ENCODE peak calls at places on chromosome X, in five cellular contexts. One of them, this sample, is unnamed.

GRCh38 chrX:20664774-20665173 is 398.1 kb upstream of the RPS6KA3 start:
- DNase-seq in IMR-90: no peak
- DNase-seq in GM12878: no peak
- DNase-seq in K562: no peak
- DNase-seq in HepG2: no peak
- DNase-seq in this sample: no peak

GRCh38 chrX:40097101-40097491 is 662 bp downstream of the BCOR start:
- DNase-seq in IMR-90: no peak
- DNase-seq in GM12878: no peak
- DNase-seq in K562: peak
- DNase-seq in HepG2: no peak
- DNase-seq in this sample: peak

GRCh38 chrX:96182366-96182765 is 502.3 kb upstream of the DIAPH2 start:
- DNase-seq in IMR-90: peak
- DNase-seq in GM12878: no peak
- DNase-seq in K562: no peak
- DNase-seq in HepG2: peak
- DNase-seq in this sample: peak

GRCh38 chrX:9611436-9612145 is 146.7 kb downstream of the TBL1X start:
- DNase-seq in IMR-90: no peak
- DNase-seq in GM12878: no peak
- DNase-seq in K562: no peak
- DNase-seq in HepG2: peak
- DNase-seq in this sample: peak

GRCh38 chrX:153922932-153923857 is 2.9 kb downstream of the ARHGAP4 start:
- DNase-seq in IMR-90: peak
- DNase-seq in GM12878: no peak
- DNase-seq in K562: no peak
- DNase-seq in HepG2: no peak
- DNase-seq in this sample: peak

GRCh38 chrX:129566081-129566480 is 26.0 kb downstream of the OCRL start:
- DNase-seq in IMR-90: peak
- DNase-seq in GM12878: no peak
- DNase-seq in K562: no peak
- DNase-seq in HepG2: no peak
- DNase-seq in this sample: no peak

GRCh38 chrX:77755561-77755960 is 30.5 kb downstream of the ATRX start:
- DNase-seq in IMR-90: no peak
- DNase-seq in GM12878: no peak
- DNase-seq in K562: no peak
- DNase-seq in HepG2: no peak
- DNase-seq in this sample: no peak

GRCh38 chrX:10952619-10953018 is 158.5 kb upstream of the HCCS start:
- DNase-seq in IMR-90: peak
- DNase-seq in GM12878: no peak
- DNase-seq in K562: no peak
- DNase-seq in HepG2: no peak
- DNase-seq in this sample: no peak

GRCh38 chrX:40685352-40685918 is 38.1 kb upstream of the CXorf38 start:
- DNase-seq in IMR-90: no peak
- DNase-seq in GM12878: no peak
- DNase-seq in K562: no peak
- DNase-seq in HepG2: no peak
- DNase-seq in this sample: no peak

GRCh38 chrX:67780694-67781109 is 236.9 kb downstream of the AR start:
- DNase-seq in IMR-90: peak
- DNase-seq in GM12878: no peak
- DNase-seq in K562: no peak
- DNase-seq in HepG2: no peak
- DNase-seq in this sample: no peak

GRCh38 chrX:116872931-116873330 is 410.2 kb upstream of the CT83 start:
- DNase-seq in IMR-90: no peak
- DNase-seq in GM12878: no peak
- DNase-seq in K562: no peak
- DNase-seq in HepG2: no peak
- DNase-seq in this sample: no peak

DNA sequence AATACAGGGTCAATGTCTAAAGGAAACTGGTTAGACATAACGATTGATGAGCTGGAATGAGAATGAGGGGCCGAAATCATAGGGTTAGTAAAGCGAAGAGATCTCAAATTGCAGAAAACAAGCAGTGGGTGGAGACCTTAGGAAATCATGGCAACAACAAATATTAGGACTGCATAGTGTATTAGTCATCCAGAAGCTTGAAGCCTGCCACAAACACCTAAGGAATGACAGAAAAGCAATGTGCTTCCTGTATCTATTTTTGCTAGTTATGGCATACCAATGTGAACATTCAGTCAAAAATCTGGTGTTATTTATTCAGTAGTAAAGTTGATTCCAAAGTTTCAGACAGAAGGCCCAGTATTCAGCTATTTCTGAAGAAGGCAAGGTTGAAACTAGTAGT is 410.9 kb upstream of the CT83 start:
- DNase-seq in IMR-90: no peak
- DNase-seq in GM12878: no peak
- DNase-seq in K562: no peak
- DNase-seq in HepG2: no peak
- DNase-seq in this sample: no peak
- TF ChIP-seq MXI1 in IMR-90: no peak
- TF ChIP-seq MXI1 in GM12878: no peak
- TF ChIP-seq MXI1 in K562: no peak
- TF ChIP-seq MXI1 in HepG2: no peak
- TF ChIP-seq MXI1 in this sample: no peak

DNA sequence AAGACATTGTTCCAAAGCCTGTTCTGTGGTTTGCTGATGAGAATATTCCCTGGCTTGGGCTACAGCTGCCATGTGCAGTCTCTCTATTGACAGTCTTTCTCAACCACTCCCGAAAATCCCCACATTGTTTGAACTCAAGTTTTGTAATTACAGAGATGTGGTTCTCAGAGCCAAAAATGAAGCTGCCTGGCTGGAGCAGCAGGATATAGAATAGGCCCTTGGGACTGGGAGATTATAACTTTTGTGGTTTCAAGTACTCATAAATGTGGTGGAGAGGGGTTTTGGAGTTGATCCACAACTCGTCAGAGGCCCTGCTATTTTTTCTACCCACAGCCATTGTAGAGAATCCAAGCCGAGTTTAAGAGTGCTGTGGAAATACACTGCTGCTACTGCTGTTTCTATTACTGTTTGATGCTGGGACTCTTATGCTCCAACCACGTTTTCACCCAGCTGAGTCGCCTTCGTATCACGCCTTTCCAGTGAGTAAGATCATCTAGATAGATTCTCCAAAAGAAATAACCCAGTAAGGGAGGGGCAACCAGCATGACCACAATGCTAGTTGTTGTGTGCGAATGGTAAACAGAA is 57.1 kb upstream of the ATXN3L start:
- DNase-seq in IMR-90: peak
- DNase-seq in GM12878: no peak
- DNase-seq in K562: no peak
- DNase-seq in HepG2: no peak
- DNase-seq in this sample: peak
- TF ChIP-seq MXI1 in IMR-90: no peak
- TF ChIP-seq MXI1 in GM12878: no peak
- TF ChIP-seq MXI1 in K562: no peak
- TF ChIP-seq MXI1 in HepG2: no peak
- TF ChIP-seq MXI1 in this sample: no peak

GRCh38 chrX:87517571-87518141 is at the start of gene KLHL4:
- DNase-seq in IMR-90: peak
- DNase-seq in GM12878: no peak
- DNase-seq in K562: no peak
- DNase-seq in HepG2: no peak
- DNase-seq in this sample: no peak
- TF ChIP-seq MXI1 in IMR-90: no peak
- TF ChIP-seq MXI1 in GM12878: no peak
- TF ChIP-seq MXI1 in K562: no peak
- TF ChIP-seq MXI1 in HepG2: no peak
- TF ChIP-seq MXI1 in this sample: no peak

DNA sequence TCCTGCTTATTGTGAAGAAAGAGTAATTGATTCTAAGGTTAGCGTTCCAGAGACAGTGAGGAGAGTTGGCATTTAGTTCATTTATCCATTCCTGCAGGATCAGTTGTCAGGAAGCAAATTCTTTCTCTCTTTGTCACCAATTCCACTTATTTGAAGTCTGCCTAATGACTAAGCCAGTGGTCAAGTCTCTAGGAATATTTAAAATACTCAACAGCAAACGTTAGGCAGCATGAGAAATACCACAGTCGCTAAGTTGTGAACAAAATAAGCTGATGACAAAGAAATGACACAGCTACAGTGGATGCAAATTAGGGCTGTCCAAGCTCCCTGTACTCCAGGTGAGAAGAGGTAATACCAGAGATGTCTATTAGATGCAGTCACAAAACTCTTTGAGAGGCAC is 6.6 kb upstream of the MAGEB17 start:
- DNase-seq in IMR-90: peak
- DNase-seq in GM12878: no peak
- DNase-seq in K562: no peak
- DNase-seq in HepG2: peak
- DNase-seq in this sample: no peak
- TF ChIP-seq MXI1 in IMR-90: no peak
- TF ChIP-seq MXI1 in GM12878: no peak
- TF ChIP-seq MXI1 in K562: no peak
- TF ChIP-seq MXI1 in HepG2: no peak
- TF ChIP-seq MXI1 in this sample: no peak

GRCh38 chrX:71366674-71367256 is 608 bp downstream of the TAF1 start:
- DNase-seq in IMR-90: peak
- DNase-seq in GM12878: no peak
- DNase-seq in K562: peak
- DNase-seq in HepG2: no peak
- DNase-seq in this sample: peak
- TF ChIP-seq MXI1 in IMR-90: no peak
- TF ChIP-seq MXI1 in GM12878: peak
- TF ChIP-seq MXI1 in K562: no peak
- TF ChIP-seq MXI1 in HepG2: no peak
- TF ChIP-seq MXI1 in this sample: no peak

GRCh38 chrX:139093201-139093600 is 381.7 kb upstream of the FGF13 start:
- DNase-seq in IMR-90: no peak
- DNase-seq in GM12878: no peak
- DNase-seq in K562: no peak
- DNase-seq in HepG2: no peak
- DNase-seq in this sample: no peak

GRCh38 chrX:139091086-139091485 is 379.6 kb upstream of the FGF13 start:
- DNase-seq in IMR-90: no peak
- DNase-seq in GM12878: no peak
- DNase-seq in K562: no peak
- DNase-seq in HepG2: no peak
- DNase-seq in this sample: no peak

GRCh38 chrX:139091878-139092277 is 380.4 kb upstream of the FGF13 start:
- DNase-seq in IMR-90: no peak
- DNase-seq in GM12878: no peak
- DNase-seq in K562: no peak
- DNase-seq in HepG2: no peak
- DNase-seq in this sample: no peak

DNA sequence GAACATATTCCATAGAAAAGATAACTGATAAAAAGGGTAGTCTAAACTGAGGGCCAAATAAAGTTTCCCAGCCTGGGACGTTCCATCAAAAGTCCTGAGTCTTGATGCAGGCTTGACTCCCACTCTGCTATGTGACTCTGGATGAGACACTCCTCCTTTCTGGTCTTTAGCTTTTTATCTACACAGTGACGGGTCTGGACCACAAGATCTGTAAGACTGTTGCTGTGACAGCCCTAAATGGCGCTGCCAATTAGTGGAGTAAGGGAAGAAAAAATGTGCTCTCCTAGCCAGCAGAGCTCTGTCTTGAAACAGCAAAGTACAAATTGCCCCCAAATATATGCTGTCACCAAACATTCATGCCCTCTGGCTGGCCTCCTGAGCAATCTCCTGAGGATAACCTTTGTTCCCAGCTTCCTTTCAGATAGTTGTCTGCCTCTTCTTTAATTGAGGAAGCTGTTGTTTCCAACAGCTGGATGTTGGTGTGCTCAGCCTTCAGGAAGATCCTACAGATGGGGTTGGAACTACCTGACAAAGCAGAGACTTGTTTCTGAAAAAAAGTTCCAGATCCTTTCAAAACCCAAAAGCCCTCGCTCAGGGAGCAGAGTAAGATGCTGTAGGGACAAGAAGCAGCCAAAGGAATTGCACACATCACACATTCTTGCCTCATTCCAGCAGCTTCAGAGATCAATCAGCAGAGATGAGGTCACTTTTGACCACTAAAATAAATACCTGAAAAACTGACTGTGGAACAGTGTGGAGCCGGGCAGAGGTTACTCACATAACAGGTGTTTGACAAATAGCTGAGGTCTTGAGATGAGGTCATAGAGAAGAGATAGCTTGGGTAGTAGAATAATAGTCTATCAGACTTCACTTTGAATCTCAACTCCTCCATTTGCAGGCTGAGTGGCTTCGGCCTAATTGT is 383.4 kb upstream of the FGF13 start:
- DNase-seq in IMR-90: no peak
- DNase-seq in GM12878: no peak
- DNase-seq in K562: no peak
- DNase-seq in HepG2: no peak
- DNase-seq in this sample: no peak
- TF ChIP-seq MXI1 in IMR-90: no peak
- TF ChIP-seq MXI1 in GM12878: no peak
- TF ChIP-seq MXI1 in K562: no peak
- TF ChIP-seq MXI1 in HepG2: no peak
- TF ChIP-seq MXI1 in this sample: no peak

GRCh38 chrX:109889289-109890006 is 113.5 kb upstream of the TMEM164 start:
- DNase-seq in IMR-90: peak
- DNase-seq in GM12878: peak
- DNase-seq in K562: no peak
- DNase-seq in HepG2: peak
- DNase-seq in this sample: no peak
- TF ChIP-seq MXI1 in IMR-90: no peak
- TF ChIP-seq MXI1 in GM12878: no peak
- TF ChIP-seq MXI1 in K562: no peak
- TF ChIP-seq MXI1 in HepG2: no peak
- TF ChIP-seq MXI1 in this sample: no peak

GRCh38 chrX:108167211-108167872 is 75.8 kb downstream of the ATG4A start:
- DNase-seq in IMR-90: peak
- DNase-seq in GM12878: no peak
- DNase-seq in K562: no peak
- DNase-seq in HepG2: no peak
- DNase-seq in this sample: no peak
- TF ChIP-seq MXI1 in IMR-90: no peak
- TF ChIP-seq MXI1 in GM12878: no peak
- TF ChIP-seq MXI1 in K562: no peak
- TF ChIP-seq MXI1 in HepG2: no peak
- TF ChIP-seq MXI1 in this sample: no peak